ENCODE peak calls at places on chromosomes 13 and 19, in four cellular contexts. A, U, H and J are unnamed samples. For H3K9me3, the result is how much of the 10 kb centered on the place peaks cover.

GRCh38 chr13:57787058-57787791 is 155.7 kb downstream of the PCDH17 start:
- DNase-seq in A (no peak), U (no peak), H (no peak), J (no peak)

GRCh38 chr13:109781384-109782065 is 4.9 kb downstream of the IRS2 start:
- DNase-seq in A (no peak), U (no peak), H (no peak), J (no peak)

GRCh38 chr19:7533281-7533819 is 2.2 kb upstream of the PNPLA6 start:
- DNase-seq in A (peak), U (peak), H (peak), J (no peak)

GRCh38 chr19:46759817-46760333 is 13.6 kb upstream of the STRN4 start:
- DNase-seq in A (peak), U (no peak), H (peak), J (no peak)

GRCh38 chr19:1812426-1813196 is 535 bp upstream of the ATP8B3 start:
- DNase-seq in A (peak), U (peak), H (peak), J (peak)

GRCh38 chr19:38298841-38299680 is 5.0 kb upstream of the C19orf33 start:
- DNase-seq in A (no peak), U (no peak), H (peak), J (no peak)

GRCh38 chr13:95547531-95548167 is 4.9 kb upstream of the CLDN10 start:
- DNase-seq in A (no peak), U (no peak), H (no peak), J (no peak)

GRCh38 chr13:90750957-90751356 is 596.5 kb upstream of the MIR17HG start:
- DNase-seq in A (no peak), U (no peak), H (no peak), J (no peak)

GRCh38 chr19:2136796-2137195 is 14.6 kb downstream of the AP3D1 start:
- DNase-seq in A (no peak), U (no peak), H (no peak), J (no peak)

GRCh38 chr19:16444273-16444597 is 27.5 kb downstream of the EPS15L1 start:
- DNase-seq in A (no peak), U (no peak), H (no peak), J (no peak)

GRCh38 chr13:59409211-59409610 is 754.5 kb downstream of the DIAPH3 start:
- DNase-seq in A (no peak), U (peak), H (peak), J (no peak)

DNA sequence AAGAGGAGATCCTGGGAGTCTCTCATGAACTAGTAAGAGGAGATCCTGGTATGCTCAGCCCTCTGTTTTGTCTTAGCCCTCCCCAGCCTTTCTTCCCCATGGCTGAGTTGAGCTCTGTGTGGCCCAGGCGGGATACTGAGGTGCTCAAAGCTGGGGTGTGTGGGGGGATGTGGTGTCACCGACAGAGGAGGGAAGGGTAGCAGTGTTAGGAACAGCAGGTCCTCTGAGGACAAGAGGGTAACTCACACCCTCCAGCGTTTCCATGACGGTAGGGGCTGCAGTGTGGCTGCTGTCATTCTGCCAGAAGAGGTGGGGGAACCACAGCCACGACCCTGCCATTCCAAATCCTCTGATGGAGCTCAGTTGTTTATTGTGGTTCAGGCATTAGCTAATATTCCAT is 691 bp downstream of the KIR2DL4 start:
- DNase-seq in A (no peak), U (no peak), H (no peak), J (no peak)
- H3K9me3 ChIP-seq in A (under half), U (under half), H (under half), J (under half)

GRCh38 chr13:92429231-92429630 is 797.4 kb upstream of the GPC6 start:
- DNase-seq in A (no peak), U (no peak), H (no peak), J (no peak)

GRCh38 chr13:92436927-92437326 is 789.7 kb upstream of the GPC6 start:
- DNase-seq in A (no peak), U (no peak), H (no peak), J (no peak)

GRCh38 chr13:92433963-92434362 is 792.6 kb upstream of the GPC6 start:
- DNase-seq in A (no peak), U (no peak), H (no peak), J (no peak)

GRCh38 chr13:92433386-92433785 is 793.2 kb upstream of the GPC6 start:
- DNase-seq in A (no peak), U (no peak), H (no peak), J (no peak)
- H3K9me3 ChIP-seq in A (under half), U (under half), H (under half), J (under half)

DNA sequence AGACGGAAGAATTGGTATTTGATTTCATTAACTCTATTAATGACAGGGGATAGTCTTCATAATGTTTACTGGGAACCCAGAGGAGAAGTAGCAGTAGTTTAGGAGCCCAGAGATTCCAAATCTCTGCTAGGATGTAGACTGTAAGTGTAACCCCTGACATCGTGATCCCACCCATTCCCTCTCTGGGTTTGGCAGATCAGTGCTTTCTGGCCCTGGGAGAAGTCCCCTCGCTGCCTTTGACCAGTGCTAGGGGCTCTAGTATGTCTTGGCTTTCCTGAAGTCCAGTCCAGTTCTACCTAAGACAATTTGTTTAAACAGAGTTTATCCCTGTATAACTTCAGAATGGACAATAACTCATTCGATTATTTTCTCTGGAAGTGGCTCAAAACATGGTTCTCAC is 11.6 kb downstream of the KLF5 start:
- DNase-seq in A (no peak), U (no peak), H (no peak), J (no peak)
- H3K9me3 ChIP-seq in A (under half), U (under half), H (under half), J (under half)

GRCh38 chr19:12075538-12076139 is 11.1 kb downstream of the ZNF844 start:
- DNase-seq in A (no peak), U (no peak), H (no peak), J (no peak)

DNA sequence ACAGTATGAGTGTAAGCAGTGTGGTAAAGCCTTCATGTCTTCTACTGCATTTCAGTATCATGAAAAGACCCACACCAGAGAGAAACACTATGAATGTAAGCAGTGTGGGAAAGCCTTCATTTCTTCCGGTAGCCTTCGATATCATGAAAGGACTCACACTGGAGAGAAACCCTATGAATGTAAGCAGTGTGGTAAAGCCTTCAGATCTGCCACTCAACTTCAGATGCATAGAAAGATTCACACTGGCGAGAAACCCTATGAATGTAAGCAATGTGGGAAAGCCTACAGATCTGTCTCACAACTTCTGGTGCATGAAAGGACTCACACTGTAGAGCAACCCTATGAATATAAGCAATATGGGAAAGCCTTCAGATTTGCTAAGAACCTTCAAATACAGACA is 12.8 kb downstream of the ZNF844 start:
- DNase-seq in A (no peak), U (no peak), H (no peak), J (no peak)
- H3K9me3 ChIP-seq in A (half or more), U (half or more), H (half or more), J (under half)

GRCh38 chr19:23070353-23070781 is 46.5 kb upstream of the ZNF730 start:
- DNase-seq in A (no peak), U (peak), H (peak), J (no peak)
- H3K9me3 ChIP-seq in A (under half), U (under half), H (under half), J (under half)

GRCh38 chr13:102312841-102313240 is 89.0 kb downstream of the FGF14 start:
- DNase-seq in A (no peak), U (no peak), H (no peak), J (no peak)

GRCh38 chr13:102317593-102317992 is 84.3 kb downstream of the FGF14 start:
- DNase-seq in A (peak), U (peak), H (peak), J (no peak)

GRCh38 chr13:102311901-102312300 is 89.9 kb downstream of the FGF14 start:
- DNase-seq in A (no peak), U (no peak), H (no peak), J (no peak)

GRCh38 chr13:102318233-102318632 is 83.6 kb downstream of the FGF14 start:
- DNase-seq in A (no peak), U (no peak), H (no peak), J (no peak)

GRCh38 chr13:102316732-102317131 is 85.1 kb downstream of the FGF14 start:
- DNase-seq in A (no peak), U (no peak), H (no peak), J (no peak)
- H3K9me3 ChIP-seq in A (under half), U (under half), H (under half), J (under half)